ENCODE peak calls at places on chromosomes 1 and 21, in seven cellular contexts. Q is fibroblast of mammary gland, N is fibroblast of lung, M is AG04449, J is BJ, A is lower leg skin, H is stomach. Z is an unnamed sample.

GRCh38 chr1:62425041-62425440 is 11.8 kb upstream of the USP1 start:
- DNase-seq in H (no peak), M (no peak), A (no peak), Q (no peak), J (no peak), N (no peak), Z (no peak)

GRCh38 chr1:21764615-21765423 is 18.1 kb downstream of the USP48 start:
- DNase-seq in A (peak; percentile 49), Q (peak; percentile 94), M (peak; percentile 71), H (peak; percentile 81), J (peak; percentile 76), N (peak; percentile 89), Z (peak; percentile 94)

GRCh38 chr1:229447809-229448252 is 13.9 kb upstream of the ACTA1 start:
- DNase-seq in A (no peak), H (no peak), J (no peak), M (no peak), Q (no peak), N (no peak), Z (no peak)

GRCh38 chr1:15305366-15305765 is 58.3 kb downstream of the FHAD1 start:
- DNase-seq in M (no peak), N (no peak), Q (peak; percentile 68), H (no peak), J (no peak), A (no peak), Z (no peak)

GRCh38 chr1:167829868-167830267 is 84.1 kb downstream of the ADCY10 start:
- DNase-seq in J (no peak), N (no peak), M (no peak), A (no peak), Q (no peak), H (no peak), Z (no peak)

GRCh38 chr1:94081566-94082344 is 39.2 kb downstream of the ABCA4 start:
- DNase-seq in M (peak; percentile 82), J (peak; percentile 73), Q (peak; percentile 94), H (no peak), A (peak; percentile 54), N (peak; percentile 84), Z (no peak)

GRCh38 chr1:8598783-8599182 is 218.7 kb downstream of the RERE start:
- DNase-seq in H (no peak), J (no peak), M (no peak), A (no peak), Q (no peak), N (peak; percentile 43), Z (no peak)

GRCh38 chr1:155126494-155127104 is 1.1 kb upstream of the EFNA1 start:
- DNase-seq in A (no peak), H (peak; percentile 63), N (peak; percentile 39), M (no peak), J (no peak), Q (no peak), Z (no peak)

GRCh38 chr1:232705815-232706575 is 76.1 kb upstream of the SIPA1L2 start:
- DNase-seq in Q (peak; percentile 33), H (no peak), M (no peak), A (peak; percentile 78), N (peak; percentile 57), J (no peak), Z (no peak)

GRCh38 chr1:177913762-177914540 is 55.9 kb downstream of the SEC16B start:
- DNase-seq in N (peak; percentile 65), A (no peak), H (peak; percentile 65), M (no peak), J (peak; percentile 4), Q (peak; percentile 67), Z (no peak)

GRCh38 chr1:162632743-162633326 is 571 bp downstream of the DDR2 start:
- DNase-seq in H (no peak), J (no peak), N (peak; percentile 63), M (no peak), A (no peak), Q (no peak), Z (no peak)

GRCh38 chr1:224519874-224520273 is 85.3 kb upstream of the WDR26 start:
- DNase-seq in J (no peak), N (peak; percentile 50), M (no peak), H (no peak), A (no peak), Q (peak; percentile 72), Z (no peak)

GRCh38 chr1:172145231-172145651 is 275.2 kb upstream of the C1orf105 start:
- DNase-seq in J (no peak), N (peak; percentile 73), M (no peak), H (no peak), A (no peak), Q (peak; percentile 86), Z (no peak)

GRCh38 chr1:172143384-172144025 is 277.0 kb upstream of the C1orf105 start:
- DNase-seq in N (peak; percentile 89), M (no peak), A (no peak), J (no peak), Q (peak; percentile 75), H (no peak), Z (no peak)

GRCh38 chr1:172144445-172145060 is 275.9 kb upstream of the C1orf105 start:
- DNase-seq in N (peak; percentile 99), H (peak; percentile 39), Q (peak; percentile 99), A (peak; percentile 85), J (peak; percentile 96), M (peak; percentile 97), Z (no peak)

GRCh38 chr1:172138636-172139035 is 281.8 kb upstream of the C1orf105 start:
- DNase-seq in J (no peak), M (no peak), H (no peak), Q (no peak), A (peak; percentile 29), N (no peak), Z (no peak)

DNA sequence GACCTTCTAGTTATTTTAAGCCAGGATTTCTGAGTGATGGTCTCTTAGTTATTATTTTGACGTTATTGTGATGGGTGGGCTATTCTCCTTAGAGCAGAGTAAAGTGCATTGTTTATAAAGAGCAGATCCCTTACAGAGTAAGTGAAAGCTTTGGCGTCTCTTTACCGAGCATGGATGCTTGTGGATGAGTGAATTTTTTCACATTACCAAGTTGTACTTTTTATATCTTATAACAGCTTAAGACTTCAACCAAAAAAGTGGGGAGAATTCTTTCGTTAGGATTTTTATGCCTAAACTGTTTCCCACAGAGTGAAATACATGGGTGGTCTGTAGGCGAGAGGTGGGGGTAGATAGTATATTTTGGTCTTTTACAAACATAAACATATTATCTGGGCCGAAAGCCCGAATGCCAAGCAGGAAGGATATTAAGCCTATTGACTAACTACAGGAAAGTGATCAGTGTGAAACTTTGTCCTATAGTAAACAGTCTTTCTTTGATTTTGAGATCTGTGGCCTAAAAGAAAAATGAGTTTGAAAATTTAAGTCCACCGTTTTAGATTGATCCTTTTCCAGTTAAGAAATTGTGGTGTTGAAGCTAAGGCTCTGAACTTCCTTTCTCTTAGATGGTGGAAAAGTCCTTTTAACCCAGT is 279.0 kb upstream of the C1orf105 start:
- DNase-seq in M (no peak), Q (no peak), A (no peak), J (no peak), H (no peak), N (no peak), Z (no peak)
- H3K4me3 ChIP-seq in M (peak overlapping the region; percentile 80), Q (peak overlapping the region; percentile 84), A (no peak overlapping the region), J (peak overlapping the region; percentile 93), H (peak overlapping the region; percentile 46), N (peak overlapping the region; percentile 92), Z (no peak overlapping the region)

DNA sequence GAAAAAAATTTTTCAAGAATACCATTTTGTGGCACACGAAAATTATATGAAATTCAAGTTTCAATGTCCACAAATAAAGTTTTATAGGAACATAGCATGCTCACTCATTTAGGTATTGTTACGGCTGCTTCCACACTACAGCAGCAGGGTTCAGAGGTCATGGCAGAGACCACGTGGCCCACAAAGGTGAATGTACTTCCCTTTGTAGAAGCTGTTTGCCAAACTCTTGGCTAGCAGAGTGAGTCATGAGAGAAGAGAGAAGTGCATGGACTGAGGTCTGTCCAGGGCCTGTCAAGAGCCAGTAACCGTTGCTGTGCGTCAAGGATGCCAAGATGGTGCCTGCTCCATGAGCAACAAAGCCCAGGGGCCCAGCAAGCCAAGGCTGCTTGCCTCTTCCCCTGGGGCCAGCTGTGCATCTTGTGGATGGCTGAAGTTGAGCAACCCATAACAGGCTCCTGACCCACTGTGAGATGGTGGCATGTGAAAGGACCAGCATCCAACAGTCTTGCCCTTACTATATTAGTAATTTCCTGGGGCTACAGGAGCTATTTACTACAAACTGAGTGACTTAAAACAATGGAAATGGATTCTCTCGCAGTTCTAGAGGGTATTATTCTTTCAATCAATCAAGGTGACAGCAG is 64.8 kb upstream of the ATP5PO start:
- DNase-seq in J (no peak), N (no peak), H (no peak), Q (peak; percentile 58), M (no peak), A (no peak), Z (no peak)
- TF ChIP-seq CTCF in J (no peak), N (no peak), H (no peak), Q (no peak), M (no peak), A (no peak), Z (no peak)

DNA sequence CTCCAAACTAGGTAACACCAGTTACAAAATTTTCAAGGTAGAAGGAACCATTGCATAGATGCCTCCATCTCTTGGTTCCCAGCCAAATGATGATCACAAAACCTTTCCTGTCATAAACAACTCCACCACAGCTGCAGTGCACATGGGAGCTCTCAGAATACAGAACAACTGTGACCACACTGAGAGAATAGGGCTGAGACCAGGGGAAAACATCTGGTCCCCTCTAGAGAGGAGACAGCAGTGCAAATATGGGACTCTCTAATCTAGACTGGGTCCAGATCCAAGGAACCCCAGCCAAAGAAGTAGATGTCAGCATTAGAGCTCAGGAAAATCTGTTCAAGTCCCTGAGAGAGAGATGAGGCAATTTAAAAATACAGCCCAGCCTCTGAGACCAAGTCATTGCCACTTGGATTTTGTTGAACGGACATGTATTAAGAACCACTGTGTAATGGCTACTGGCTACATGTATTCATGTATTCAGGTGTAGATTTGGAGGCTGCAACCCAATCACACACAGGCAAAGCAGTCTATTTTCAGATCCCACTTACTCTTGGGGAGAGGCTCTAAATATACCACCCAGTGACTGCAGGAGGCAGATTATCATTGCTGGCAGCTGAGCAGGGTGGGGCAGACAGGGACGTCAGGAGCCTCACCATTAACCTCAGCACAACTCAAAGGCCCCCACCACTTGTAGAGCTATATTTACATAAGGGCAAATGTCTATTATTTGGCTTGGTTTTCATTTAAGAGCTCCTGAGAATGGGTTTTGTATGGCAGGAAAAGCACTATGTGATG is 7.6 kb upstream of the RXRG start:
- DNase-seq in Q (peak; percentile 1), N (no peak), A (no peak), J (no peak), M (no peak), H (no peak), Z (no peak)
- H3K4me3 ChIP-seq in Q (no peak overlapping the region), N (no peak overlapping the region), A (no peak overlapping the region), J (no peak overlapping the region), M (no peak overlapping the region), H (no peak overlapping the region), Z (no peak overlapping the region)

DNA sequence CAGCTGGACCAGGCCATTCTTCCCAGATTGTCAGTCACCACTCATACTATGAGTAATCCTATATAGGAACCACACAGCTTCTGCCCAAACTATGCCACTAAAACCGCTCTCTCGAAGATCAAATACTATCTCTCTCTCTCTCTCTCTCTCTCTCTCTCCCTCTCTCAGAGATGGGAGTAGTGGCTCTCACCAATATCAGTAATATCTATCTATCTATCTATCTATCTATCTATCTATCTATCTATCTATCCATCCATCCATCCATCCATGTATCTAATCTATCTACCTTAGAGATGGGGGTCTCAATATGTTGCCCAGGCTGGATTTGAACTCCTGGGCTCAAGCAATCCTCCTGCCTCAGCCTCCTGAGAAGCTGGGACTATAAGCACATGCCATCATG is 4.7 kb upstream of the HIPK1 start:
- DNase-seq in H (no peak), J (no peak), M (no peak), A (no peak), Q (no peak), N (no peak), Z (no peak)
- TF ChIP-seq CTCF in H (no peak), J (no peak), M (no peak), A (no peak), Q (no peak), N (no peak), Z (no peak)

Z was measured in retinal pigment epithelial cell.